ENCODE peak calls at places on chromosomes 16 and 17, in seven cellular contexts. J is right lobe of liver, N is IMR-90, Z is stomach, G is H54, T is GM12891, B is sigmoid colon. M is an unnamed sample.

GRCh38 chr16:27383511-27384243 is 18.3 kb upstream of the IL21R start:
- DNase-seq in Z (no peak), G (no peak), B (peak), J (peak), N (no peak), T (no peak), M (no peak)

GRCh38 chr17:49779730-49780220 is 8.7 kb upstream of the KAT7 start:
- DNase-seq in J (no peak), G (peak), B (no peak), T (no peak), Z (no peak), N (peak), M (peak)

GRCh38 chr16:10578474-10579316 is 1.7 kb downstream of the EMP2 start:
- DNase-seq in N (no peak), T (no peak), G (no peak), J (no peak), Z (peak), B (no peak), M (no peak)

GRCh38 chr17:61382796-61383688 is 16.6 kb upstream of the TBX2 start:
- DNase-seq in G (no peak), Z (no peak), N (no peak), T (no peak), B (no peak), J (peak), M (no peak)

GRCh38 chr16:80056334-80056733 is 455.8 kb upstream of the MAF start:
- DNase-seq in B (no peak), J (no peak), Z (no peak), N (peak), G (no peak), T (no peak), M (no peak)

GRCh38 chr17:17127730-17128291 is 78.3 kb downstream of the PLD6 start:
- DNase-seq in G (no peak), Z (no peak), T (no peak), B (no peak), J (peak), N (peak), M (no peak)

GRCh38 chr16:71540-72341 is 690 bp downstream of the RHBDF1 start:
- DNase-seq in J (no peak), T (no peak), G (peak), Z (peak), N (peak), B (peak), M (peak)

GRCh38 chr17:29622337-29623282 is at the start of gene CORO6:
- DNase-seq in T (peak), B (peak), Z (peak), G (no peak), J (peak), N (peak), M (peak)

GRCh38 chr16:67644038-67644437 is 906 bp upstream of the CARMIL2 start:
- DNase-seq in J (no peak), T (no peak), B (no peak), Z (no peak), N (no peak), G (no peak), M (no peak)

GRCh38 chr16:88479795-88480760 is 27.0 kb downstream of the ZFPM1 start:
- DNase-seq in J (no peak), B (no peak), T (no peak), Z (peak), G (no peak), N (no peak), M (no peak)

GRCh38 chr16:68395806-68396205 is 52.5 kb downstream of the SMPD3 start:
- DNase-seq in N (no peak), Z (no peak), J (no peak), B (no peak), G (no peak), T (no peak), M (no peak)

GRCh38 chr17:77450742-77451270 is 310.0 kb downstream of the SEC14L1 start:
- DNase-seq in B (no peak), Z (no peak), T (no peak), J (peak), G (no peak), N (no peak), M (no peak)

GRCh38 chr17:80457236-80457856 is 19.1 kb downstream of the NPTX1 start:
- DNase-seq in G (no peak), N (no peak), J (no peak), T (no peak), Z (no peak), B (no peak), M (no peak)

GRCh38 chr16:86555763-86556130 is 712 bp upstream of the MTHFSD start:
- DNase-seq in N (no peak), B (no peak), G (no peak), Z (no peak), J (no peak), T (no peak), M (no peak)

GRCh38 chr17:58334661-58335060 is 6.1 kb upstream of the TSPOAP1 start:
- DNase-seq in Z (no peak), T (no peak), B (peak), J (no peak), G (no peak), N (no peak), M (no peak)

GRCh38 chr16:73036074-73036826 is 11.7 kb downstream of the ZFHX3 start:
- DNase-seq in B (no peak), N (no peak), Z (no peak), T (no peak), J (no peak), G (no peak), M (no peak)

DNA sequence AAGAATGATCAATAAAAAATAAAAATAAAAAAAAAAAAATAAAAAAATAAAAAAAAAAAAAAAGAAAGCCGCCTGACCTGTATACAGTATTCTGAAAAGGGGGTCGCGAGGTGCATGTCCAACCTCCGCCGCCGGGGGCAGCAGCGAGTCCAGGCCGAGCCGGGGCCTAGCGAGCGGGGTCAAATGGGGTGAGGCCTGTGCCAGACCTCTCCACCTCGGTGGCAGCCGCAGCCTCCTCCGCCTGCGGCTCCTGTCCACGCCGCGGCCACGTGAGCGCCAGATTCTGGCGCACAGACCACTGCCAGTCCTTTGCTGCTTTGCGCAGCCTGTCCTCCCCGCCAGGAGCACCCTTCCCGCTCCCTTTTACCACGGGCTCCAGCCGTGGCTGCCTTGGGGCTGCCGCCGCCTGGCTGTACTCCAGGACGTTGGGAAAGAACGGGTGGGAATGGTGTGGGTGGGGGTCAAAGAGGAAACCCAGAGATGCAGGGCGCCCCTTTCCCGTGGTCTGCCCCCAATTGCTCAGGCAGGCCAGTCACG is 2.4 kb upstream of the BCKDK start:
- DNase-seq in N (no peak), Z (peak), B (peak), T (peak), J (peak), G (peak), M (peak)
- TF ChIP-seq POLR2A in N (no peak), Z (no peak), B (no peak), T (no peak), J (no peak), G (no peak), M (no peak)

DNA sequence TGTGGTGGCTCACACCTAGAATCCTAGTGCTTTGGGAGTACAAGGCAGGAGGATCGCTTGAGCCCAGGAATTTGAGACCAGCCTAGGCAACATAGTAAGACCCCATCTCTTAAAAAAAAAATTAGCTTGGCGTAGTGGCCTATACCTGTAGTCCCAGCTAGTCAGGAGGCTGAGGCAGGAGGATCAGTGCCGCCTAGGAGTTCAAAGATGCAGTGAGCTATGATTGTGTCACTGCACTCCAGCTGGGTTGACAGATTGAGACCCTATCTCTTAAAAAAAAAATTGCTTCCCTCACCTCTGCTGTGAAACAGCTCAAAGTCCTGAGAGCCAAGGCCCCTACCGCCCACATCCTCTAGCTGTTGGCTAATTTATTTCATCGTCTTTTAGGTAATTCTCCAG is 10.2 kb downstream of the NDE1 start:
- DNase-seq in J (no peak), N (no peak), T (no peak), B (peak), Z (no peak), G (no peak), M (no peak)
- TF ChIP-seq POLR2A in J (no peak), N (no peak), T (no peak), B (no peak), Z (no peak), G (no peak), M (no peak)

DNA sequence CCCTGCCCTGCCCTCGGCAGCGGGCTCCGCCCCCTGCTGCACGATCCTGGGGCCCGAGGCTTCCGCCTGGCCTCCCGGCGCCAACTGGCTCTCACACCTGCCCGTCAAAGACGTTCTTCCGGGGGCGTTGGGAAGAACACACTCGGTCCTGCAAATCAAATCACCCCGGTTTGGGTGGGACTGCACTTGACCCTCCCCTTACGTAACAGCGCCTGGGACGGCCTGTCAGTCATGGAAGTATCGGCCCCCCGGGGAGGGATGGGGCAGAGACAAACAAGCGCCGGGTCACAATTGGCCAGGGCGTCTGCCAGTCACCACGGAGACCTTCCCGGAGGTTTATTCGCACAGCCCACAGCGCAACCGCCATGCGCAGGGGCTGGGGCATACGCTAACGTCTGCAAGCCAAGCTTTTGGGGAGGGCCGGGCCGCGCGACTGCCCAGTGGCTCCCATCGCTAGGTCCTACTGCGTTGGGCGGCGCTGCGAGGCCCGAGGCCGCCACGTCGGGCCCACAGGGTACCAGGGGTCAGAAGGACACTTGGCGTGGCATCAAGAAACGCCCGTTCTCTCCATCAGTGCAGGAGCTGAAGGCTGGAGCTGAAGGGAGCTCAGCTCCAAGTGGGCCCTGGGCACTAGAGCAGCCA is 382 bp upstream of the AKTIP start:
- DNase-seq in T (peak), G (peak), Z (peak), N (peak), B (peak), J (peak), M (peak)
- TF ChIP-seq POLR2A in T (peak), G (peak), Z (no peak), N (peak), B (peak), J (peak), M (peak)

GRCh38 chr16:30094541-30095165 is 1.4 kb downstream of the YPEL3 start:
- DNase-seq in N (no peak), Z (no peak), J (no peak), T (no peak), B (no peak), G (no peak), M (no peak)

GRCh38 chr16:30090607-30091332 is 954 bp downstream of the TBX6 start:
- DNase-seq in G (no peak), B (no peak), J (no peak), Z (no peak), N (no peak), T (no peak), M (no peak)

GRCh38 chr16:30088832-30089624 is 2.7 kb downstream of the TBX6 start:
- DNase-seq in B (no peak), G (no peak), T (no peak), J (no peak), Z (no peak), N (no peak), M (no peak)

GRCh38 chr16:30092373-30093010 is 768 bp upstream of the TBX6 start:
- DNase-seq in Z (peak), B (peak), T (peak), J (peak), N (peak), G (no peak), M (peak)

DNA sequence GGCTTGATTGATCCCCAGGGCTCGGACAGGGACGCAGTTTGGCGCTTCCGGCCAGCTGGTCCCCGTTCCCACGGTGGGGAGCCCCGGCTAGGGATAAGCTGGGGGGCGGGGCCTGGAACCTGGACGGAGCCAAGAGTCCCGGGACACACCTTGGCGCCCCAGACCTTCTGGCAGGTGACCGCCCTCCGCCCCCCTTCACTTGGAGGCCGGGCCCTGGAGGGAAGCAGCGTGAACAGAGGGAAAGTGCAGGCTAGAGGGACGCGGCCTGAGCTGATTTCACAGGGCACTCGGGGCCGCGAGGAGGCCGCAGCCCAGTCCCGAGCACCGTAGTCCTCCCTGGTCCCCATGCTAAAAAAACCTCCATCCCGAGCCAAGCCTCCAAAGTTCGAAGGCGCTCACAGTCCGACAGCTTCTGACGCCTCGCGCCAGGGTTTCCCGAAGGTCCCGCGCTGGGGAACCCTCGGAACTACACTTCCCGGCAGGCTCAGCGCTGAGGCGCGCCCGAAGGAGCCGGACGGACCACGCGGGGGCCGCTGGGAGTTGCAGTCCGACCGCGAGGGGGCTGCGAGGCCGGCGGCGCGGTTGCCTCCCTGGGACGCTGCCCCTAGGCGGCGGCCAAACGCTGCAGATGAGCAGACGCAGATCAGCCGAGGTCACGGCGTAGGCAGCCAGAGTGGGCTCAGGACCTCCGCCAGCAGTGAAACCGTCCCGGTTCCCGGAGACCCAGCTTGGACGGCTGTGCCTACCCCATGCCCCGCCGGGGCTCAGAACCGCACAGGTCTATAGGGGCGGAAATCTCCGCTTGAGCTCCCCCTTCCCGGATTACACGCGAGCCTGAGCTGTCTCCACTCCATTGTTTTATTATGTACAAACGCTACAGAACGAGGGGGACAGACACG is at the start of gene TBX6:
- DNase-seq in G (no peak), N (peak), B (peak), T (peak), J (peak), Z (peak), M (peak)
- TF ChIP-seq POLR2A in G (no peak), N (no peak), B (no peak), T (peak), J (no peak), Z (no peak), M (peak)

GRCh38 chr16:3443108-3444031 is at the start of the genes NAA60 and ZNF597:
- DNase-seq in B (peak), T (peak), J (peak), N (peak), Z (peak), G (peak), M (peak)
- TF ChIP-seq POLR2A in B (peak), T (peak), J (peak), N (peak), Z (no peak), G (no peak), M (no peak)

GRCh38 chr16:50989047-50989446 is 162.0 kb downstream of the SALL1 start:
- DNase-seq in Z (no peak), T (no peak), N (no peak), G (no peak), B (no peak), J (no peak), M (no peak)
- TF ChIP-seq POLR2A in Z (no peak), T (no peak), N (no peak), G (no peak), B (no peak), J (no peak), M (no peak)

DNA sequence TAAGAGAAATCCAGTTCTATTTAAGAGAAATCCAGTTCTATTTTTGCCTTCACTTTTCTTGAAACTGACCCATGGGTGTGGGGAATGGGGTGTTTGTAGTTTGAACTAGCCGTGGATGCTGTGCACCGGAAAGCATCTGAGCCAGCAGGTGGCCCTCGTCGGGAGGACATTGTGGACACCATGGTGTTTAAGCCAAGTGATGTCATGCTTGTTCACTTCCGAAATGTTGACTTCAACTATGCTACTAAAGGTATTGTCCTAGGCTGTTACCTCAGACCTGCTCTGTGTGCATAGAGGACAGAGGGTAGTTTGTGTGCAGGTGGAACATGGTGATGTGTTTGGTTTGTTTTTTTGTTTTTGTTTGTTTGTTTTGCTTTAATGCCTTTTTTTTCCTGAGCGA is 3.3 kb downstream of the ATXN2L start:
- DNase-seq in T (no peak), J (no peak), G (no peak), B (no peak), N (peak), Z (no peak), M (no peak)
- TF ChIP-seq POLR2A in T (no peak), J (no peak), G (no peak), B (no peak), N (no peak), Z (no peak), M (no peak)